ENCODE peak calls at places on chromosomes 6 and 20, in ten cellular contexts. E is memory B cell; V is GM20000; K is cardiac septum; F is GM12892; T is activated T-helper 2 cell treated with anti-CD3 and anti-CD28 coated beads, Interferon-gamma antibody, Interleukin-2, Interleukin-4, amounts not matched to agents 10 μg/mL and 5 μg/mL and 100 μg/mL, durations not matched to agents 14 hours and 24 hours and 36 hours; C is heart left ventricle; Y is hepatocyte; W is nephron progenitor cell; X is substantia nigra. J is an unnamed sample.

GRCh38 chr6:82555801-82556200 is 192.2 kb downstream of the TPBG start:
- DNase-seq in K (no peak), X (no peak), T (no peak), F (no peak), E (no peak), W (no peak), C (no peak), V (no peak), Y (no peak), J (no peak)

GRCh38 chr6:116572162-116572561 is 858 bp downstream of the RWDD1 start:
- DNase-seq in C (peak), F (no peak), K (no peak), E (no peak), W (peak), V (peak), T (no peak), X (no peak), Y (peak), J (peak)

GRCh38 chr20:48957521-48957920 is 36.0 kb downstream of the ARFGEF2 start:
- DNase-seq in E (no peak), T (no peak), Y (no peak), X (no peak), C (no peak), V (no peak), K (no peak), W (no peak), F (no peak), J (no peak)

GRCh38 chr6:54535568-54535967 is 227.3 kb downstream of the TINAG start:
- DNase-seq in Y (no peak), W (no peak), T (no peak), F (no peak), V (no peak), C (no peak), E (no peak), X (no peak), K (no peak), J (no peak)

GRCh38 chr6:160767647-160768019 is 65.6 kb downstream of the PLG start:
- DNase-seq in C (no peak), Y (no peak), W (no peak), K (no peak), F (no peak), E (no peak), V (no peak), T (no peak), X (no peak), J (no peak)

GRCh38 chr6:167207527-167207926 is 49.7 kb upstream of the GPR31 start:
- DNase-seq in Y (no peak), X (no peak), F (no peak), T (no peak), C (no peak), K (peak), W (no peak), V (no peak), E (no peak), J (no peak)

GRCh38 chr6:79079425-79080130 is 1.5 kb upstream of the PHIP start:
- DNase-seq in T (no peak), W (no peak), E (no peak), V (no peak), F (no peak), K (no peak), X (no peak), C (no peak), Y (peak), J (no peak)

GRCh38 chr6:166297606-166298005 is 10.6 kb downstream of the PRR18 start:
- DNase-seq in C (no peak), F (no peak), W (no peak), E (no peak), K (no peak), Y (no peak), V (no peak), T (no peak), X (peak), J (no peak)

GRCh38 chr6:78436335-78436734 is 431.0 kb upstream of the IRAK1BP1 start:
- DNase-seq in K (no peak), W (no peak), C (no peak), E (no peak), F (no peak), V (no peak), T (no peak), X (no peak), Y (peak), J (no peak)

GRCh38 chr20:44849712-44850111 is 35.8 kb upstream of the YWHAB start:
- DNase-seq in F (no peak), C (no peak), E (no peak), Y (no peak), W (no peak), T (no peak), V (no peak), X (no peak), K (no peak), J (no peak)

GRCh38 chr6:90226257-90226656 is 70.4 kb downstream of the BACH2 start:
- DNase-seq in Y (no peak), E (no peak), K (no peak), F (no peak), C (no peak), W (no peak), T (no peak), X (no peak), V (no peak), J (no peak)

GRCh38 chr6:170255426-170256125 is 35.3 kb downstream of the DLL1 start:
- DNase-seq in E (no peak), K (no peak), W (no peak), Y (no peak), F (no peak), V (no peak), X (no peak), C (no peak), T (no peak), J (peak)

GRCh38 chr6:64254558-64254957 is 619.0 kb downstream of the PHF3 start:
- DNase-seq in W (no peak), F (no peak), X (no peak), C (no peak), Y (no peak), E (no peak), V (no peak), T (no peak), K (no peak), J (no peak)

GRCh38 chr20:577167-577791 is 32.8 kb downstream of the TCF15 start:
- DNase-seq in E (no peak), V (no peak), Y (no peak), K (no peak), T (no peak), C (no peak), F (no peak), W (no peak), X (no peak), J (no peak)

GRCh38 chr6:67680297-67680932 is 954.7 kb upstream of the ADGRB3 start:
- DNase-seq in Y (no peak), T (no peak), V (no peak), W (no peak), X (no peak), C (no peak), K (no peak), F (no peak), E (no peak), J (no peak)

GRCh38 chr6:35483892-35484645 is 12.8 kb downstream of the TEAD3 start:
- DNase-seq in C (no peak), V (no peak), K (no peak), W (no peak), X (no peak), Y (no peak), F (no peak), E (no peak), T (no peak), J (no peak)

GRCh38 chr6:127058027-127058426 is 60.4 kb upstream of the RSPO3 start:
- DNase-seq in C (no peak), E (no peak), V (no peak), T (no peak), W (no peak), Y (no peak), F (no peak), K (no peak), X (no peak), J (no peak)

GRCh38 chr6:74735304-74735703 is 470.5 kb downstream of the COL12A1 start:
- DNase-seq in C (no peak), E (no peak), V (no peak), F (no peak), W (no peak), T (no peak), Y (no peak), X (no peak), K (no peak), J (no peak)

GRCh38 chr6:12136905-12137304 is 124.8 kb downstream of the HIVEP1 start:
- DNase-seq in W (no peak), E (no peak), Y (no peak), V (no peak), T (no peak), X (no peak), C (no peak), F (no peak), K (no peak), J (no peak)

GRCh38 chr6:28885149-28885738 is 38.5 kb downstream of the TRIM27 start:
- DNase-seq in E (no peak), C (no peak), T (no peak), K (no peak), W (no peak), F (no peak), X (no peak), Y (no peak), V (no peak), J (no peak)

GRCh38 chr6:113733386-113733785 is 123.8 kb upstream of the MARCKS start:
- DNase-seq in C (no peak), V (no peak), T (no peak), X (no peak), F (no peak), Y (no peak), E (no peak), K (no peak), W (no peak), J (no peak)

GRCh38 chr20:33301192-33301930 is 18.3 kb downstream of the BPIFB1 start:
- DNase-seq in V (no peak), F (no peak), W (no peak), Y (no peak), K (no peak), C (no peak), E (no peak), X (no peak), T (no peak), J (no peak)

GRCh38 chr6:967666-968065 is 274.7 kb upstream of the EXOC2 start:
- DNase-seq in X (no peak), V (no peak), F (no peak), E (no peak), Y (no peak), W (no peak), T (no peak), K (no peak), C (no peak), J (no peak)

GRCh38 chr6:78910611-78911134 is 43.3 kb downstream of the IRAK1BP1 start:
- DNase-seq in T (peak), X (no peak), V (peak), W (peak), Y (peak), E (no peak), C (peak), F (peak), K (peak), J (peak)

GRCh38 chr6:137165375-137166246 is 7.8 kb downstream of the IL22RA2 start:
- DNase-seq in T (peak), X (no peak), Y (no peak), W (no peak), C (no peak), K (no peak), F (no peak), E (peak), V (peak), J (no peak)

GRCh38 chr6:90663873-90664272 is 77.0 kb upstream of the MAP3K7 start:
- DNase-seq in X (no peak), Y (no peak), K (no peak), T (no peak), W (no peak), F (no peak), E (no peak), C (no peak), V (no peak), J (no peak)

GRCh38 chr20:38935285-38935684 is 9.1 kb downstream of the FAM83D start:
- DNase-seq in E (no peak), T (no peak), V (no peak), W (no peak), X (no peak), Y (no peak), K (peak), F (no peak), C (no peak), J (no peak)

GRCh38 chr6:109455502-109456282 is at the start of gene MICAL1:
- DNase-seq in V (peak), Y (peak), C (peak), X (peak), F (peak), K (peak), E (peak), W (peak), T (peak), J (peak)

GRCh38 chr6:6218246-6219085 is 102.0 kb downstream of the F13A1 start:
- DNase-seq in Y (no peak), K (no peak), X (no peak), E (no peak), W (peak), T (no peak), F (no peak), C (no peak), V (no peak), J (no peak)

GRCh38 chr6:14510038-14510437 is 392.5 kb downstream of the CD83 start:
- DNase-seq in C (no peak), W (no peak), Y (no peak), K (no peak), V (no peak), T (no peak), X (no peak), F (no peak), E (no peak), J (no peak)

GRCh38 chr20:50731930-50732690 is 730 bp downstream of the PARD6B start:
- DNase-seq in V (no peak), W (no peak), T (no peak), C (no peak), Y (no peak), F (no peak), E (no peak), K (no peak), X (no peak), J (no peak)

GRCh38 chr6:14818422-14818884 is 427.4 kb upstream of the JARID2 start:
- DNase-seq in C (peak), F (no peak), K (no peak), X (no peak), T (no peak), E (no peak), W (no peak), Y (no peak), V (no peak), J (peak)

GRCh38 chr6:166556871-166557322 is 29.6 kb downstream of the RAMACL start:
- DNase-seq in C (peak), W (no peak), X (peak), Y (no peak), K (peak), E (no peak), F (no peak), T (no peak), V (no peak), J (peak)

GRCh38 chr6:12749531-12750379 is 33.2 kb downstream of the PHACTR1 start:
- DNase-seq in X (no peak), W (peak), E (no peak), T (no peak), V (peak), F (no peak), Y (no peak), K (no peak), C (no peak), J (no peak)

GRCh38 chr6:48111575-48111974 is 578 bp upstream of the PTCHD4 start:
- DNase-seq in X (no peak), W (no peak), K (no peak), Y (no peak), T (no peak), C (no peak), F (no peak), V (no peak), E (no peak), J (no peak)

GRCh38 chr6:84763397-84764331 is 734 bp downstream of the TBX18 start:
- DNase-seq in C (peak), V (no peak), K (no peak), W (peak), Y (peak), E (no peak), T (no peak), F (no peak), X (no peak), J (peak)

GRCh38 chr6:41756354-41756753 is 9.2 kb upstream of the PGC start:
- DNase-seq in C (no peak), T (no peak), F (no peak), V (no peak), E (no peak), Y (no peak), X (no peak), W (no peak), K (no peak), J (no peak)

GRCh38 chr20:44748005-44748370 is 2.3 kb downstream of the KCNK15 start:
- DNase-seq in T (no peak), C (no peak), E (no peak), F (no peak), W (no peak), K (no peak), Y (no peak), X (no peak), V (no peak), J (no peak)

J was measured in left cardiac atrium.